ENCODE peak calls at places on chromosome 13, in six cellular contexts. E is K562, X is HL-60, A is Panc1, O is stomach, C is breast epithelium. J is an unnamed sample.

GRCh38 chr13:42525035-42525504 is 48.9 kb upstream of the TNFSF11 start:
- DNase-seq in E (no peak), X (no peak), A (no peak), O (no peak), C (no peak), J (no peak)

GRCh38 chr13:112688560-112689497 is 1.0 kb upstream of the ATP11A start:
- DNase-seq in E (peak), X (peak), A (no peak), O (peak), C (no peak), J (peak)

GRCh38 chr13:42600943-42601342 is 27.0 kb downstream of the TNFSF11 start:
- DNase-seq in E (no peak), X (no peak), A (no peak), O (no peak), C (no peak), J (no peak)

GRCh38 chr13:38783992-38784875 is 97.4 kb downstream of the FREM2 start:
- DNase-seq in E (no peak), X (no peak), A (no peak), O (peak), C (no peak), J (no peak)

GRCh38 chr13:30927595-30927994 is 4.9 kb upstream of the TEX26 start:
- DNase-seq in E (no peak), X (no peak), A (no peak), O (no peak), C (no peak), J (no peak)

GRCh38 chr13:73767747-73768315 is 366.4 kb downstream of the KLF12 start:
- DNase-seq in E (no peak), X (no peak), A (no peak), O (no peak), C (no peak), J (no peak)

GRCh38 chr13:66780814-66781213 is 449.3 kb downstream of the PCDH9 start:
- DNase-seq in E (no peak), X (no peak), A (no peak), O (no peak), C (no peak), J (no peak)

GRCh38 chr13:51856027-51856736 is 5.6 kb upstream of the CCDC70 start:
- DNase-seq in E (no peak), X (no peak), A (no peak), O (no peak), C (no peak), J (no peak)

GRCh38 chr13:72255908-72256307 is 388.9 kb upstream of the DACH1 start:
- DNase-seq in E (no peak), X (peak), A (no peak), O (no peak), C (no peak), J (no peak)

GRCh38 chr13:46100191-46100877 is 4.5 kb downstream of the CPB2 start:
- DNase-seq in E (peak), X (no peak), A (no peak), O (no peak), C (no peak), J (no peak)

GRCh38 chr13:77056382-77056781 is 29.4 kb upstream of the FBXL3 start:
- DNase-seq in E (no peak), X (no peak), A (no peak), O (no peak), C (no peak), J (no peak)
- TF ChIP-seq CTCF in E (no peak), X (no peak), A (no peak), O (no peak), C (no peak), J (no peak)

DNA sequence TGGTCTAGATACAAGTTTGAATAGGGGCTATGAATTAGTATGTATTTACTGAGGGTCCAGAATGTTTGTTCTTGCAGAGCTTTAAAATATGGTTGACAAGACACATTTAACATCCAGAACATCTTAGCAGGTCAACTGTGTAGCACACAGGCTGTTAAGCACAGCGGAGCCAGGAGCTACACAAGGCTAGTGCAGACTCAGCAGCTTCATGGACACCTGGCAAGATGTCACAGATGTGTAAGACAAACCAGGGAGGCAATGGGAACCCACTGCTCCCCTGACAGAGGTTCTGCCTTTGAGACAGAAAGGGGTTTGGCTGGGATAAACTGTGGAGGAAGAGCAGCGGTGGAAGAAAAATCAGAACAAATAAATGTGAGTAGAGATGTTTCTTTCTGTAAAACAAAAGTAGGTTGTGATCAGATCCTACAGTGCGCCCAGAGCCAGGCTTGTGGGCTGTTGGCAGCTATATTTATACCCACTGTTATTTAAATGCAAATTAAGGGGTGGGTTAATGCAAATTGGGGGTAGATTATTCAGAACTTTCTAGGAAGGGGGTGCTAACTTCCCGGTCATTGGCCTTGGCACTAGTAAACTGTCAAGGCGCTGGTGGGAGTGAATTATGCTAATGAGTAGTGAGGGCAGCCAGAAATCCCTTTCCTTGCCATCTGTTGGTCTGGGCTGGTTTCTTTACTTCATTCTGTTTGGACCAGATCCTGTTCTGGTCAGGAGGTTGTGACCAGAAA is 33.0 kb downstream of the MIPEP start:
- DNase-seq in E (no peak), X (no peak), A (no peak), O (no peak), C (no peak), J (no peak)
- TF ChIP-seq POLR2AphosphoS5 in E (no peak), X (no peak), A (no peak), O (no peak), C (no peak), J (no peak)

DNA sequence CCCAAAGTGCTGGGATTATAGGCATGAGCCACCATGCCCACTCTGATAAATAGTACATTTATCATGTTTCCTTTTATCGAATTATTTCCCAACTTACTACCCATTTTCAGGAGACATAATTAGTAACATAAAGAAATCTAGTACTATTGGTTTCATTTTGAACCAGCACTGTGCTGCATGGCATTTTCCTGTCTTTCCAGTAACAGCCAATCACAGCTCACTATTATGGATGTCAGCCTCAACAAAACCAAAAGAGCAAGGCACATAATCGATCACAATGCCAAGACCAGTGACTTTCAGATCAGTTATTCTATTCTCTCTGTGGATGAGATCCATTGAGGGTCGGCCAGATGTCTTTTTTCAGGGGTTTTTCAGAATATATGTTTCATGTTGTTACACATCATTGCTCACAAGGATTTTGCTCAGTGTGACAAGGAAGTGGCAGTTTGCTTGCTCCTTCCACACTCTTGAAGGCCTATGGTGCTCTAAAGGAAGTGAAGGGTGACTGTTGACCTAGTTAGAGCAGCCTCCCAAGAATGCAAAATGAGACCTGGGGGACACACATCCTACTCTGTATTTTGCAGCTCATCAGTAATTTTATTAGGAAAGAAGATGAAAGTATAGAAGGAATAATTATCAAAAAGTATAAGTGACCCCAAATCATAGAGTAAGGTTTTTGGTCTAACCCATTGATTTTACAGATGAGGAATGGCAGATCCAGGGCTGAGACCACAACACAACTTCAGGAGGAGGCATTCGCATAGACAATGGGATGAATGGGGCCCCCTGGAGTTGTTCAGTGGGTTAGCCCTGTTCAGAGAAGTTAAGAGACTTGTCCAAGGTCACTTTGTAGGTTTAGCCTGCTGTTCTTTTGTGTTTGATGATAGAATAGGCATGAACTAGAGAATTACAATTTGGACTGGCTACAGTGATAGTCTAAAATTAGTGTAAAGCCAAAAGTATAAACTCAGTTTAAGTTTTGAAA is 233.6 kb downstream of the KCNRG start:
- DNase-seq in E (no peak), X (no peak), A (no peak), O (no peak), C (no peak), J (no peak)
- H3K4me3 ChIP-seq in E (no peak), X (no peak), A (no peak), O (no peak), C (no peak), J (no peak)

GRCh38 chr13:100459747-100460146 is 128.8 kb downstream of the GGACT start:
- DNase-seq in E (no peak), X (no peak), A (no peak), O (no peak), C (no peak), J (no peak)
- TF ChIP-seq CTCF in E (no peak), X (no peak), A (no peak), O (no peak), C (no peak), J (no peak)

GRCh38 chr13:34152996-34153395 is 335.0 kb downstream of the RFC3 start:
- DNase-seq in E (no peak), X (no peak), A (no peak), O (no peak), C (peak), J (no peak)

GRCh38 chr13:34153428-34154180 is 335.7 kb downstream of the RFC3 start:
- DNase-seq in E (no peak), X (no peak), A (no peak), O (peak), C (no peak), J (no peak)

GRCh38 chr13:34159946-34160345 is 342.0 kb downstream of the RFC3 start:
- DNase-seq in E (no peak), X (no peak), A (no peak), O (no peak), C (no peak), J (no peak)

GRCh38 chr13:34155931-34156607 is 338.1 kb downstream of the RFC3 start:
- DNase-seq in E (no peak), X (no peak), A (no peak), O (no peak), C (no peak), J (no peak)

DNA sequence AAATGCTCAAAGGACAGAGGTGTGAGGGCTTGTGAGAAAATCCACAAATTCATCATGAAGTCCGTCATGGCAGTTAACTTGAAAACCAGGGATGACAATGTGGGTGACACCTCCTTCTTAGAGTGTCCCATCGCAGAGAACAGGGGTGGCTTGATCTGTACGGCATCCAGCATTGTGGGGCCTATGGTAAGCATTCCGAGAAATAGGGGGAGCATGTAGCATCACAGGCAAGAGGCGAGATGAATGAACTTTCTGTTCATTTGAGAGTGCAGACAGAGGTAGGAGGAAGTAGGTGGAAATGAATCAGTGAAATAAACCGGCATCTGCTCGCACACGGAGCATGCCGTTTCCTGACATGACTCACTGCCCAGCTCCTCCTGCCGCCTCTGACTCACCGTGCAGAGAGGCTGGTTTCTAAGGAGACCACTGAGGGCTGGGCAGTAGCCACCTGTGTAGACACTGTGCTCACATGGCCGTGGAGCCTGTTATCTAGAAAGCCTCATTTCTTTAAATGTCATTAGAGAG is 339.0 kb downstream of the RFC3 start:
- DNase-seq in E (no peak), X (peak), A (peak), O (peak), C (peak), J (peak)
- TF ChIP-seq POLR2AphosphoS5 in E (no peak), X (no peak), A (no peak), O (peak), C (no peak), J (no peak)

GRCh38 chr13:104975272-104975671 is 1560.2 kb downstream of the EFNB2 start:
- DNase-seq in E (no peak), X (no peak), A (no peak), O (no peak), C (no peak), J (no peak)
- H3K4me3 ChIP-seq in E (no peak), X (no peak), A (no peak), O (no peak), C (no peak), J (no peak)

GRCh38 chr13:91946498-91947070 is 548.2 kb downstream of the GPC5 start:
- DNase-seq in E (peak), X (no peak), A (peak), O (no peak), C (no peak), J (no peak)
- TF ChIP-seq CTCF in E (no peak), X (peak), A (peak), O (no peak), C (no peak), J (no peak)

GRCh38 chr13:23902975-23903905 is 5.9 kb upstream of the C1QTNF9B start:
- DNase-seq in E (no peak), X (no peak), A (no peak), O (no peak), C (no peak), J (no peak)
- TF ChIP-seq POLR2AphosphoS5 in E (no peak), X (no peak), A (no peak), O (no peak), C (no peak), J (no peak)

GRCh38 chr13:102708991-102709390 is 14.1 kb upstream of the METTL21C start:
- DNase-seq in E (no peak), X (no peak), A (no peak), O (no peak), C (no peak), J (no peak)
- H3K4me3 ChIP-seq in E (no peak), X (no peak), A (no peak), O (no peak), C (no peak), J (no peak)

GRCh38 chr13:106917024-106917491 is 349.1 kb upstream of the ARGLU1 start:
- DNase-seq in E (no peak), X (no peak), A (no peak), O (no peak), C (no peak), J (no peak)

GRCh38 chr13:106919638-106920037 is 351.7 kb upstream of the ARGLU1 start:
- DNase-seq in E (no peak), X (no peak), A (no peak), O (no peak), C (no peak), J (peak)

GRCh38 chr13:106919093-106919492 is 351.2 kb upstream of the ARGLU1 start:
- DNase-seq in E (no peak), X (no peak), A (no peak), O (no peak), C (no peak), J (no peak)

GRCh38 chr13:106917673-106918652 is 350.0 kb upstream of the ARGLU1 start:
- DNase-seq in E (peak), X (peak), A (peak), O (peak), C (peak), J (peak)

DNA sequence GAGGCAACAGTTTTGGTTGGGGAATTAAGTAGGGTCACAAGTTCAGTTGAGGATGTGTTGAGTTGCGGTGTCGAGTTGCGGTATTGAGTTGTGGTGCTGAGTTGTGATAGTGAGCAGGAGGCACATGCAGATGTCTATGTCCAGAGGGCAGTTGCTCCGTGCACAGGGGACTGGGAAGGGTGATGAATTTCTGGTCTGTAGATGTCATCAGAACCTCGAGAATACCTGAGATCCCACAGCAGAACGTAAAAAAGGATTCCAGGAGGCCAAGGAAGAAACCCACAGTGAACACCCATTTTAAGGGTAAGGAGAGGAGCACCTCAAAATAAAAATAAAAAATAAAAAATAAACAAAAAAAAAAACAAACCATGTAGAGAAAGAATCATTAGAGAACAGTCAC is 354.4 kb upstream of the ARGLU1 start:
- DNase-seq in E (no peak), X (no peak), A (no peak), O (no peak), C (no peak), J (no peak)
- TF ChIP-seq CTCF in E (no peak), X (no peak), A (no peak), O (no peak), C (no peak), J (no peak)